ENCODE peak calls at places on chromosomes 4 and X, in five cellular contexts. One of them, this sample, is unnamed.

GRCh38 chrX:145405012-145405411 is 157.7 kb downstream of the SPANXN1 start:
- DNase-seq in effector memory CD4-positive, alpha-beta T cell: no peak
- DNase-seq in stomach: no peak
- DNase-seq in fibroblast of pulmonary artery: peak; percentile 7
- DNase-seq in endodermal cell: peak; percentile 63
- DNase-seq in this sample: peak; percentile 0

GRCh38 chrX:103733017-103733416 is 22.3 kb downstream of the TMEM31 start:
- DNase-seq in effector memory CD4-positive, alpha-beta T cell: no peak
- DNase-seq in stomach: no peak
- DNase-seq in fibroblast of pulmonary artery: no peak
- DNase-seq in endodermal cell: no peak
- DNase-seq in this sample: peak; percentile 30

GRCh38 chrX:28549839-28550238 is 37.4 kb upstream of the IL1RAPL1 start:
- DNase-seq in effector memory CD4-positive, alpha-beta T cell: no peak
- DNase-seq in stomach: no peak
- DNase-seq in fibroblast of pulmonary artery: no peak
- DNase-seq in endodermal cell: no peak
- DNase-seq in this sample: no peak

GRCh38 chr4:138859249-138859648 is 156.3 kb upstream of the NOCT start:
- DNase-seq in effector memory CD4-positive, alpha-beta T cell: no peak
- DNase-seq in stomach: peak; percentile 45
- DNase-seq in fibroblast of pulmonary artery: no peak
- DNase-seq in endodermal cell: no peak
- DNase-seq in this sample: no peak

GRCh38 chr4:137678796-137679195 is 146.5 kb upstream of the PCDH18 start:
- DNase-seq in effector memory CD4-positive, alpha-beta T cell: no peak
- DNase-seq in stomach: no peak
- DNase-seq in fibroblast of pulmonary artery: peak; percentile 44
- DNase-seq in endodermal cell: no peak
- DNase-seq in this sample: no peak

GRCh38 chr4:7377223-7377865 is 57.4 kb downstream of the PSAPL1 start:
- DNase-seq in effector memory CD4-positive, alpha-beta T cell: no peak
- DNase-seq in stomach: no peak
- DNase-seq in fibroblast of pulmonary artery: no peak
- DNase-seq in endodermal cell: no peak
- DNase-seq in this sample: no peak

GRCh38 chrX:19673334-19674040 is 158.2 kb upstream of the MAP3K15 start:
- DNase-seq in effector memory CD4-positive, alpha-beta T cell: no peak
- DNase-seq in stomach: peak; percentile 49
- DNase-seq in fibroblast of pulmonary artery: peak; percentile 95
- DNase-seq in endodermal cell: no peak
- DNase-seq in this sample: peak; percentile 94

GRCh38 chrX:39491548-39492297 is 606.0 kb downstream of the BCOR start:
- DNase-seq in effector memory CD4-positive, alpha-beta T cell: peak; percentile 11
- DNase-seq in stomach: no peak
- DNase-seq in fibroblast of pulmonary artery: no peak
- DNase-seq in endodermal cell: peak; percentile 55
- DNase-seq in this sample: no peak

GRCh38 chr4:25767877-25768475 is 94.8 kb downstream of the SEL1L3 start:
- DNase-seq in effector memory CD4-positive, alpha-beta T cell: no peak
- DNase-seq in stomach: peak; percentile 42
- DNase-seq in fibroblast of pulmonary artery: peak; percentile 87
- DNase-seq in endodermal cell: peak; percentile 88
- DNase-seq in this sample: peak; percentile 73

GRCh38 chr4:150206265-150206664 is 128.0 kb downstream of the DCLK2 start:
- DNase-seq in effector memory CD4-positive, alpha-beta T cell: no peak
- DNase-seq in stomach: no peak
- DNase-seq in fibroblast of pulmonary artery: no peak
- DNase-seq in endodermal cell: no peak
- DNase-seq in this sample: no peak

GRCh38 chrX:3286196-3286920 is 60.1 kb downstream of the MXRA5 start:
- DNase-seq in effector memory CD4-positive, alpha-beta T cell: no peak
- DNase-seq in stomach: no peak
- DNase-seq in fibroblast of pulmonary artery: peak; percentile 72
- DNase-seq in endodermal cell: no peak
- DNase-seq in this sample: peak; percentile 77

GRCh38 chr4:167897116-167897515 is 195.2 kb upstream of the ANXA10 start:
- DNase-seq in effector memory CD4-positive, alpha-beta T cell: no peak
- DNase-seq in stomach: no peak
- DNase-seq in fibroblast of pulmonary artery: peak; percentile 86
- DNase-seq in endodermal cell: peak; percentile 70
- DNase-seq in this sample: peak; percentile 56

GRCh38 chr4:142893012-142893411 is 46.9 kb upstream of the INPP4B start:
- DNase-seq in effector memory CD4-positive, alpha-beta T cell: no peak
- DNase-seq in stomach: no peak
- DNase-seq in fibroblast of pulmonary artery: no peak
- DNase-seq in endodermal cell: no peak
- DNase-seq in this sample: no peak

GRCh38 chr4:8641931-8642650 is 49.5 kb downstream of the CPZ start:
- DNase-seq in effector memory CD4-positive, alpha-beta T cell: no peak
- DNase-seq in stomach: no peak
- DNase-seq in fibroblast of pulmonary artery: no peak
- DNase-seq in endodermal cell: no peak
- DNase-seq in this sample: no peak

GRCh38 chr4:47065099-47065498 is 33.7 kb downstream of the GABRB1 start:
- DNase-seq in effector memory CD4-positive, alpha-beta T cell: no peak
- DNase-seq in stomach: no peak
- DNase-seq in fibroblast of pulmonary artery: peak; percentile 54
- DNase-seq in endodermal cell: no peak
- DNase-seq in this sample: no peak

GRCh38 chrX:46165411-46165810 is 379.8 kb downstream of the ZNF674 start:
- DNase-seq in effector memory CD4-positive, alpha-beta T cell: no peak
- DNase-seq in stomach: no peak
- DNase-seq in fibroblast of pulmonary artery: peak; percentile 45
- DNase-seq in endodermal cell: no peak
- DNase-seq in this sample: peak; percentile 77

GRCh38 chrX:43804021-43804420 is 78.2 kb downstream of the MAOB start:
- DNase-seq in effector memory CD4-positive, alpha-beta T cell: no peak
- DNase-seq in stomach: no peak
- DNase-seq in fibroblast of pulmonary artery: no peak
- DNase-seq in endodermal cell: no peak
- DNase-seq in this sample: no peak

GRCh38 chr4:30866907-30867306 is 146.7 kb downstream of the PCDH7 start:
- DNase-seq in effector memory CD4-positive, alpha-beta T cell: no peak
- DNase-seq in stomach: no peak
- DNase-seq in fibroblast of pulmonary artery: no peak
- DNase-seq in endodermal cell: no peak
- DNase-seq in this sample: no peak

GRCh38 chr4:57460967-57461366 is 350.8 kb upstream of the IGFBP7 start:
- DNase-seq in effector memory CD4-positive, alpha-beta T cell: no peak
- DNase-seq in stomach: no peak
- DNase-seq in fibroblast of pulmonary artery: no peak
- DNase-seq in endodermal cell: no peak
- DNase-seq in this sample: no peak

GRCh38 chr4:109406337-109406931 is 27.2 kb upstream of the SEC24B start:
- DNase-seq in effector memory CD4-positive, alpha-beta T cell: no peak
- DNase-seq in stomach: no peak
- DNase-seq in fibroblast of pulmonary artery: peak; percentile 82
- DNase-seq in endodermal cell: peak; percentile 65
- DNase-seq in this sample: peak; percentile 25

GRCh38 chr4:117135634-117136354 is 50.4 kb upstream of the TRAM1L1 start:
- DNase-seq in effector memory CD4-positive, alpha-beta T cell: no peak
- DNase-seq in stomach: no peak
- DNase-seq in fibroblast of pulmonary artery: no peak
- DNase-seq in endodermal cell: no peak
- DNase-seq in this sample: no peak

GRCh38 chr4:48343531-48343930 is 2.2 kb downstream of the SLAIN2 start:
- DNase-seq in effector memory CD4-positive, alpha-beta T cell: no peak
- DNase-seq in stomach: no peak
- DNase-seq in fibroblast of pulmonary artery: peak; percentile 40
- DNase-seq in endodermal cell: no peak
- DNase-seq in this sample: no peak

GRCh38 chrX:24760601-24761000 is 66.9 kb downstream of the POLA1 start:
- DNase-seq in effector memory CD4-positive, alpha-beta T cell: no peak
- DNase-seq in stomach: no peak
- DNase-seq in fibroblast of pulmonary artery: peak; percentile 39
- DNase-seq in endodermal cell: no peak
- DNase-seq in this sample: peak; percentile 48

GRCh38 chr4:159697322-159698283 is 594.7 kb downstream of the RAPGEF2 start:
- DNase-seq in effector memory CD4-positive, alpha-beta T cell: no peak
- DNase-seq in stomach: no peak
- DNase-seq in fibroblast of pulmonary artery: no peak
- DNase-seq in endodermal cell: no peak
- DNase-seq in this sample: no peak

GRCh38 chr4:60683357-60683756 is 516.8 kb upstream of the ADGRL3 start:
- DNase-seq in effector memory CD4-positive, alpha-beta T cell: no peak
- DNase-seq in stomach: no peak
- DNase-seq in fibroblast of pulmonary artery: peak; percentile 43
- DNase-seq in endodermal cell: no peak
- DNase-seq in this sample: peak; percentile 70

GRCh38 chr4:125049711-125050110 is 265.0 kb upstream of the FAT4 start:
- DNase-seq in effector memory CD4-positive, alpha-beta T cell: no peak
- DNase-seq in stomach: no peak
- DNase-seq in fibroblast of pulmonary artery: peak; percentile 68
- DNase-seq in endodermal cell: no peak
- DNase-seq in this sample: peak; percentile 20

GRCh38 chr4:165294907-165295306 is 32.6 kb upstream of the MSMO1 start:
- DNase-seq in effector memory CD4-positive, alpha-beta T cell: no peak
- DNase-seq in stomach: no peak
- DNase-seq in fibroblast of pulmonary artery: no peak
- DNase-seq in endodermal cell: no peak
- DNase-seq in this sample: no peak

GRCh38 chr4:183008492-183008891 is 90.6 kb upstream of the WWC2 start:
- DNase-seq in effector memory CD4-positive, alpha-beta T cell: no peak
- DNase-seq in stomach: no peak
- DNase-seq in fibroblast of pulmonary artery: no peak
- DNase-seq in endodermal cell: peak; percentile 79
- DNase-seq in this sample: no peak

GRCh38 chrX:57155171-57155570 is 18.0 kb upstream of the SPIN2A start:
- DNase-seq in effector memory CD4-positive, alpha-beta T cell: no peak
- DNase-seq in stomach: no peak
- DNase-seq in fibroblast of pulmonary artery: no peak
- DNase-seq in endodermal cell: no peak
- DNase-seq in this sample: no peak

GRCh38 chr4:181548873-181549541 is 694.2 kb upstream of the TENM3 start:
- DNase-seq in effector memory CD4-positive, alpha-beta T cell: no peak
- DNase-seq in stomach: no peak
- DNase-seq in fibroblast of pulmonary artery: peak; percentile 85
- DNase-seq in endodermal cell: no peak
- DNase-seq in this sample: peak; percentile 58

GRCh38 chr4:108544504-108544903 is 75.9 kb upstream of the RPL34 start:
- DNase-seq in effector memory CD4-positive, alpha-beta T cell: no peak
- DNase-seq in stomach: no peak
- DNase-seq in fibroblast of pulmonary artery: peak; percentile 48
- DNase-seq in endodermal cell: no peak
- DNase-seq in this sample: peak; percentile 85

DNA sequence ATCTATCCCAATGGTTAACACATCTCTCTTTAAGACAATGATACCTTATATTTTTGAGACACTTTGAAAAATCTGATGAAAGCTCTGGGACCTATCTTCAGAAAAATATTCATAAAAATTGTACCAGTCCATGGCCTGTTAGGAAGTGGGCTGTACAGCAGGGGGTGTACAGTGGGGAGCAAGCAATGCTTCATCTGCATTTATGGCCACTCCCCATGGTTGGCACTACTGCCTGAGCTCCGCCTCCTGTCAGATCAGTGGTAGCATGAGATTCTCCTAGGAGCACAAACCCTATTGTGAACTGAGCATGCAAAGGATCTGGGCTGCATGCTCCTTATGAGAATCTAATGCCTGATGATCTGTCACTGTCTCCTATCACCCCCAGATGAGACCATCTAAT is 42.6 kb downstream of the C4orf51 start:
- DNase-seq in effector memory CD4-positive, alpha-beta T cell: no peak
- DNase-seq in stomach: no peak
- DNase-seq in fibroblast of pulmonary artery: no peak
- DNase-seq in endodermal cell: no peak
- DNase-seq in this sample: no peak
- H3K4me3 ChIP-seq in effector memory CD4-positive, alpha-beta T cell: no peak overlapping the region
- H3K4me3 ChIP-seq in stomach: no peak overlapping the region
- H3K4me3 ChIP-seq in fibroblast of pulmonary artery: no peak overlapping the region
- H3K4me3 ChIP-seq in endodermal cell: no peak overlapping the region
- H3K4me3 ChIP-seq in this sample: no peak overlapping the region

GRCh38 chrX:69083785-69084184 is 81.5 kb downstream of the PJA1 start:
- DNase-seq in effector memory CD4-positive, alpha-beta T cell: no peak
- DNase-seq in stomach: no peak
- DNase-seq in fibroblast of pulmonary artery: no peak
- DNase-seq in endodermal cell: no peak
- DNase-seq in this sample: no peak
- H3K4me3 ChIP-seq in effector memory CD4-positive, alpha-beta T cell: no peak overlapping the region
- H3K4me3 ChIP-seq in stomach: no peak overlapping the region
- H3K4me3 ChIP-seq in fibroblast of pulmonary artery: no peak overlapping the region
- H3K4me3 ChIP-seq in endodermal cell: no peak overlapping the region
- H3K4me3 ChIP-seq in this sample: no peak overlapping the region

DNA sequence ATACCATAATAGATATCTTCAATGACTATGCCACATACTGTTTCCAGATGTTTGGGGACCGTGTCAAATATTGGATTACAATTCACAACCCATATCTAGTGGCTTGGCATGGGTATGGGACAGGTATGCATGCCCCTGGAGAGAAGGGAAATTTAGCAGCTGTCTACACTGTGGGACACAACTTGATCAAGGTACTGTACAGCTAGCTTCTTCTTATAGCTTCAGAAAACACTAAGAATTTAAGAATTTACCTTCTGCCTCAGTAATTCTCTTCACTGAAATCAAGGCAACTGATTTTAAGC is 805 bp downstream of the KLB start:
- DNase-seq in effector memory CD4-positive, alpha-beta T cell: no peak
- DNase-seq in stomach: no peak
- DNase-seq in fibroblast of pulmonary artery: no peak
- DNase-seq in endodermal cell: no peak
- DNase-seq in this sample: no peak
- H3K4me3 ChIP-seq in effector memory CD4-positive, alpha-beta T cell: no peak overlapping the region
- H3K4me3 ChIP-seq in stomach: no peak overlapping the region
- H3K4me3 ChIP-seq in fibroblast of pulmonary artery: no peak overlapping the region
- H3K4me3 ChIP-seq in endodermal cell: no peak overlapping the region
- H3K4me3 ChIP-seq in this sample: no peak overlapping the region

GRCh38 chr4:123554819-123555499 is 158.4 kb downstream of the SPRY1 start:
- DNase-seq in effector memory CD4-positive, alpha-beta T cell: no peak
- DNase-seq in stomach: no peak
- DNase-seq in fibroblast of pulmonary artery: no peak
- DNase-seq in endodermal cell: no peak
- DNase-seq in this sample: no peak
- H3K4me3 ChIP-seq in effector memory CD4-positive, alpha-beta T cell: no peak overlapping the region
- H3K4me3 ChIP-seq in stomach: peak overlapping the region; percentile 8
- H3K4me3 ChIP-seq in fibroblast of pulmonary artery: no peak overlapping the region
- H3K4me3 ChIP-seq in endodermal cell: no peak overlapping the region
- H3K4me3 ChIP-seq in this sample: no peak overlapping the region

DNA sequence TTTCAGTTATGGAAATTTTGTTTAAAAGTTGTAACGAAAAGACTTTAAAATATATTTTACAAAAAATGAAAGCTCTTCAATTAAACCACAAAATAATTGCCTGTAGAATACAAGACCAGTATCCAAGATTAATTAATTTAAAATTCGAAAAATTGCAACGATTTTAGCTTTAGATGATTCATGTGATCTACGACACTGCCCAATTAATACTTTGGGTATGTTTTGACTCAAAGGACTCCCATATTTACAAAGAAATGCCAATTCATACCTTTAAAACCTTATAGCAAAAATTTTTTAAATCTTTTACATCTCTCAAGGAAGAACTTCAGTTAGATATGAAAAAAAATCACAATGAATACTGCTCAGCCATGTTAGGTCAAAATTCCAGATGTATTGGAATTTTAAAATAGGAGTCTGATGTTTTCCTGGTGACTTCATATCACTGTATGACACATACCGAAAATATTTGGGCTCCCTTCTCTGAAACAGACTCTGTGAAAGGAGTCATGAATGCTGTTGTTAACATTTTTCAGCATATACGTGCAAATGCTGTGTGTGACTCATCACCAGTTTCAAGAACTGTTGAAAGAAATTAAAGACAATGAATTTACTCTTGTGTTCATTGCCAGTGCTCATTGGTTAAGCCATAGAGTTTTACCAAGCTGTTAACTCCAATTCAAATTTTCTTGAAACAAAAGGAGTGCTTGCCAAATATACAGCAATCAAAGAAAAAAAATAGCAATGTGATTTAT is 13.8 kb upstream of the SMS start:
- DNase-seq in effector memory CD4-positive, alpha-beta T cell: no peak
- DNase-seq in stomach: no peak
- DNase-seq in fibroblast of pulmonary artery: peak; percentile 97
- DNase-seq in endodermal cell: no peak
- DNase-seq in this sample: peak; percentile 90
- H3K4me3 ChIP-seq in effector memory CD4-positive, alpha-beta T cell: no peak overlapping the region
- H3K4me3 ChIP-seq in stomach: no peak overlapping the region
- H3K4me3 ChIP-seq in fibroblast of pulmonary artery: peak overlapping the region; percentile 36
- H3K4me3 ChIP-seq in endodermal cell: no peak overlapping the region
- H3K4me3 ChIP-seq in this sample: no peak overlapping the region

This sample was measured in foreskin fibroblast.